ENCODE peak calls at places on chromosomes 11 and 22, in eight cellular contexts. T, L, X, Y, H, D, A and Z are unnamed samples.

GRCh38 chr11:413120-414081 is 1.4 kb downstream of the SIGIRR start:
- DNase-seq in X (peak; percentile 59), Y (no peak), A (no peak), T (no peak), D (no peak), H (no peak), L (no peak), Z (no peak)

GRCh38 chr11:64762916-64763803 is 3.4 kb upstream of the PYGM start:
- DNase-seq in Y (peak; percentile 33), T (no peak), H (peak; percentile 82), A (no peak), X (peak; percentile 82), D (no peak), L (no peak), Z (no peak)

GRCh38 chr11:119641991-119642745 is 86.8 kb downstream of the NECTIN1 start:
- DNase-seq in X (no peak), H (peak; percentile 29), D (peak; percentile 24), Y (peak; percentile 20), A (peak; percentile 15), T (no peak), L (peak; percentile 38), Z (no peak)

GRCh38 chr11:93720522-93720921 is 20.8 kb downstream of the TAF1D start:
- DNase-seq in A (no peak), X (no peak), D (no peak), H (no peak), T (no peak), L (no peak), Y (no peak), Z (no peak)

GRCh38 chr11:110857885-110858555 is 145.8 kb upstream of the ARHGAP20 start:
- DNase-seq in T (no peak), L (no peak), D (no peak), A (no peak), Y (peak; percentile 89), X (no peak), H (peak; percentile 25), Z (no peak)

GRCh38 chr22:29073618-29074275 is 912 bp downstream of the KREMEN1 start:
- DNase-seq in A (no peak), D (peak; percentile 47), T (peak; percentile 43), H (no peak), L (no peak), X (peak; percentile 88), Y (peak; percentile 17), Z (peak; percentile 54)

GRCh38 chr11:77212314-77213007 is 84.4 kb downstream of the MYO7A start:
- DNase-seq in L (no peak), T (no peak), X (no peak), D (no peak), A (no peak), H (no peak), Y (no peak), Z (no peak)

GRCh38 chr11:120013325-120014250 is 124.3 kb downstream of the TRIM29 start:
- DNase-seq in D (peak; percentile 68), A (peak; percentile 8), L (peak; percentile 61), H (peak; percentile 31), Y (peak; percentile 11), X (no peak), T (peak; percentile 35), Z (peak; percentile 72)

GRCh38 chr11:133306019-133306418 is 226.3 kb downstream of the OPCML start:
- DNase-seq in L (no peak), H (no peak), A (no peak), T (no peak), D (no peak), X (no peak), Y (no peak), Z (peak; percentile 15)

GRCh38 chr11:5928269-5928668 is 13.8 kb upstream of the OR56A3 start:
- DNase-seq in T (no peak), H (no peak), X (no peak), Y (no peak), L (no peak), A (no peak), D (no peak), Z (no peak)

GRCh38 chr11:43880640-43881159 is at the start of gene ALKBH3:
- DNase-seq in L (peak; percentile 70), X (peak; percentile 97), A (peak; percentile 36), T (peak; percentile 85), H (peak; percentile 96), Y (peak; percentile 96), D (peak; percentile 93), Z (peak; percentile 88)
- TF ChIP-seq CTCF in L (no peak), X (no peak), A (no peak), T (no peak), H (no peak), Y (no peak), D (no peak), Z (no peak)

GRCh38 chr22:27617214-27617881 is 184.2 kb downstream of the MN1 start:
- DNase-seq in H (peak; percentile 7), X (no peak), A (no peak), T (no peak), D (no peak), Y (no peak), L (no peak), Z (no peak)
- TF ChIP-seq CTCF in H (peak; percentile 4), X (no peak), A (no peak), T (no peak), D (no peak), Y (no peak), L (peak; percentile 5), Z (no peak)

DNA sequence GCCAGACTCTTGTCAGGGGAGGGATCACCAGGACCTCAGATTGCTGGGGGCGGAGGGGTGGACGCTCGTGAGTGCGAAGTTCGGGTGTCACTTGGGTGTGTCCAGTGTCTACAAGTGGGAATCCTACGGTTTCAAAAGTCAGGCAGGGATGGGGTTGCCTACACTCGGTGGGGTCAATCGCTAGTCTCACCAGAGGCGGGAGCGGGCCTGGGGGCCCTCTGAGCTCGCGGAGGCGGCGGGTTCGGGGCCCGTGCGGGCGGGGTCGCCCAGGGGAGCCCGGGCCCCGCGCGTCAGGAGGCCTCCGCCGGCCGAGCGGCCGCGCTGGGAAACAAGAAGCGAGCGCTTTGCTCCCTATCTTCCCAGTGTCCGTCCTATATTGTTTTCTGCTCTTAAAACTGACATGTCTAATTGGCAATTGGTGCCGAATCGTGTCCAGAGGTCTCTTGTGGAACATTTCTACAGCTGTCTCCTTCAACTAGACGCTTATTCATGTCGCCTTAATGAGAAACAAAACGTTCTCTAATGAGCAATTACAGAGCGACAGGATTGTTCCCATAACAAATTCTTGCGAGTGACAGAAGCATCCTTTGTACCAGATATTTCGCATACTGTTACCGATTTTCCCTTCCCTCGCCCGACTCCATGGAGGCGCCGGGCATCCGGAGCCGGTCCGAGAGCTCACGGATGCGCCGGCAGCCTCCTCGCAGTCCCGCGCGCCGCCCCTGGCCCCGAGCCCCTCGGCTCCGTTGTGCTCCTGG is 11.9 kb downstream of the PAX6 start:
- DNase-seq in X (no peak), D (no peak), H (no peak), T (no peak), A (no peak), Y (no peak), L (no peak), Z (no peak)
- TF ChIP-seq CTCF in X (no peak), D (no peak), H (no peak), T (no peak), A (no peak), Y (no peak), L (no peak), Z (no peak)

DNA sequence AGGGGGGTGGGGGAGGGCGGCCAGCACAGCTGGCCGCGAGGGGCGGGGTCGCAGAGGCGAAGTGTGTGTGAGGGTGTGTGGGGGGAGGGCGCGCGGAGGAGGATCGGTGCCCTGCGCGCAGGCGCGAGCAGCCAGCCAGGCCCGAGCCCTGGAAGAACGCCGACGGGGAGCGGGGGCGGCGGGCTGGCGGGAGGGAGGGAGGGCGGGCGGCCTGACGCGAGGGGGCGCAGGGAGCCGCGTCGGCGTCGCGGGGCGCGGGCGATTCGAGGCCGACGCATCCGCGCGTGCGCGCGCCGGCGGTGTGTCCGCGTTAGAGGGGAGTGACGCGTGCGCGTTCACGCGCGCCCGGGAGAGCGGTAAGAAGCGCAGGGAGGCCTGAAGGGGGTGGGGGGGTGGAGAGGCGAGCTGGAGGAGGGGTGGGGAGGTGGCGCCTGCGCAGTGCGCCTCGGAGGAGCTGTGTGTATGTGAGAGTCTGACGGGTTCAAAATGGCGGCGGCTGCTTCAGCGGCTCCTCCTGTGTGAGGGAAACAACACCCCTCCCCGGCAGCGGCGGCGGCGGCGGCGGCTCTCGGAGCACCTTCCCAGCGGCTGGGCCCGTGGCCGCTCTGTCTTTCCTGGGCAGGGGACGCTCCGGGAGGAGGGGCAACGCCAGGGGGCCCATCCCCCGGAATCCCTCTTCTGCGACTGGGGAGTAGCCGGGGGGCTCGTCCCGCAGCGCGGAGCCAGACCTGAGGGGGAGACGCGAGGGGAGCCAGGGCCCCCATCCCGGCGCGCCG is at the start of gene KDM2A:
- DNase-seq in Y (peak; percentile 99), L (peak; percentile 100), D (peak; percentile 99), X (peak; percentile 100), H (peak; percentile 99), T (peak; percentile 99), A (peak; percentile 95), Z (peak; percentile 99)
- TF ChIP-seq CTCF in Y (no peak), L (peak; percentile 38), D (peak; percentile 46), X (peak; percentile 40), H (no peak), T (no peak), A (no peak), Z (peak; percentile 59)

GRCh38 chr22:46738642-46738960 is 549 bp upstream of the CERK start:
- DNase-seq in L (no peak), H (no peak), X (no peak), D (no peak), T (no peak), A (no peak), Y (no peak), Z (no peak)

GRCh38 chr22:46737976-46738641 is at the start of gene CERK:
- DNase-seq in Y (peak; percentile 76), H (peak; percentile 71), X (peak; percentile 94), A (no peak), D (peak; percentile 78), L (peak; percentile 41), T (peak; percentile 33), Z (peak; percentile 56)

GRCh38 chr22:46737105-46737975 is 712 bp downstream of the CERK start:
- DNase-seq in A (no peak), L (peak; percentile 18), D (peak; percentile 43), H (peak; percentile 29), Y (peak; percentile 38), X (no peak), T (peak; percentile 22), Z (peak; percentile 40)

GRCh38 chr22:46740910-46741785 is 3.1 kb upstream of the CERK start:
- DNase-seq in T (no peak), X (no peak), L (no peak), H (no peak), A (no peak), D (no peak), Y (no peak), Z (no peak)

GRCh38 chr22:46738961-46739870 is 1.2 kb upstream of the CERK start:
- DNase-seq in T (no peak), A (peak; percentile 47), L (peak; percentile 88), X (peak; percentile 78), H (peak; percentile 64), D (peak; percentile 59), Y (peak; percentile 65), Z (no peak)
- TF ChIP-seq CTCF in T (no peak), A (no peak), L (peak; percentile 55), X (peak; percentile 19), H (peak; percentile 24), D (no peak), Y (peak; percentile 26), Z (no peak)

GRCh38 chr11:33687733-33688479 is 12.7 kb downstream of the C11orf91 start:
- DNase-seq in D (peak; percentile 52), X (no peak), H (peak; percentile 86), T (no peak), Y (peak; percentile 80), L (peak; percentile 70), A (no peak), Z (peak; percentile 60)
- TF ChIP-seq CTCF in D (peak; percentile 30), X (peak; percentile 54), H (peak; percentile 80), T (peak; percentile 44), Y (peak; percentile 81), L (peak; percentile 92), A (peak; percentile 83), Z (peak; percentile 66)